ENCODE peak calls at places on chromosomes 13 and 19, in four cellular contexts. Y is SK-N-SH, G is GM23338, J is breast epithelium. L is an unnamed sample.

GRCh38 chr13:111152836-111153235 is 37.7 kb downstream of the ARHGEF7 start:
- DNase-seq in Y (peak), G (peak), J (no peak), L (no peak)

GRCh38 chr19:7395793-7396192 is 47.1 kb downstream of the ARHGEF18 start:
- DNase-seq in Y (no peak), G (no peak), J (no peak), L (no peak)

GRCh38 chr13:30346159-30346788 is 38.9 kb upstream of the KATNAL1 start:
- DNase-seq in Y (no peak), G (no peak), J (no peak), L (no peak)

GRCh38 chr19:53394522-53394973 is 401 bp upstream of the ZNF765 start:
- DNase-seq in Y (peak), G (peak), J (peak), L (peak)

GRCh38 chr13:84400711-84401110 is 518.4 kb upstream of the SLITRK1 start:
- DNase-seq in Y (no peak), G (no peak), J (no peak), L (no peak)

GRCh38 chr19:12767666-12768065 is 7.7 kb downstream of the HOOK2 start:
- DNase-seq in Y (no peak), G (no peak), J (no peak), L (no peak)

GRCh38 chr19:51029718-51030117 is 3.3 kb upstream of the KLK11 start:
- DNase-seq in Y (peak), G (peak), J (no peak), L (no peak)

GRCh38 chr13:110635405-110636002 is 20.2 kb downstream of the NAXD start:
- DNase-seq in Y (no peak), G (no peak), J (no peak), L (no peak)

GRCh38 chr19:47790398-47790814 is 11.9 kb downstream of the SELENOW start:
- DNase-seq in Y (peak), G (peak), J (peak), L (peak)

GRCh38 chr19:48418317-48419064 is 25.0 kb downstream of the GRIN2D start:
- DNase-seq in Y (no peak), G (peak), J (no peak), L (no peak)

GRCh38 chr19:15240539-15240938 is 8.3 kb upstream of the EPHX3 start:
- DNase-seq in Y (no peak), G (no peak), J (no peak), L (no peak)
- TF ChIP-seq POLR2AphosphoS5 in Y (no peak), G (no peak), J (no peak), L (no peak)

DNA sequence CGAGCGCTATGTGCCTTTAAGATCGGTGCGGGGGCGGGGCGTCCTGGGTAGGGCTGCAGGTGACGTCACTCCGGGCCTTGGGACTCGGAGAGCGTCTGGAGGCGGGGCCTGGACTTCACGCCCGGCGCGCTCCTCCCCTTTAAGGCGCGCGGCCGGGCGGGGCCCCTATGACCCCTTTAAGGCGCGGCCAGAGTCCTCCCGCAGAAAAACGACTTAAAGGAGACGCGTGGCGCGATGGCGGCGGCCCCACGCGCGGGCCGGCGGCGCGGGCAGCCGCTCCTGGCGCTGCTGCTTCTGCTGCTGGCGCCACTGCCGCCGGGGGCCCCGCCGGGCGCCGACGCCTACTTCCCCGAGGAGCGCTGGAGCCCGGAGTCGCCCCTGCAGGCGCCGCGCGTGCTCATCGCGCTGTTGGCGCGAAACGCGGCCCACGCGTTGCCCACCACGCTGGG is at the start of gene COLGALT1:
- DNase-seq in Y (peak), G (peak), J (peak), L (peak)
- TF ChIP-seq POLR2AphosphoS5 in Y (peak), G (peak), J (no peak), L (peak)

DNA sequence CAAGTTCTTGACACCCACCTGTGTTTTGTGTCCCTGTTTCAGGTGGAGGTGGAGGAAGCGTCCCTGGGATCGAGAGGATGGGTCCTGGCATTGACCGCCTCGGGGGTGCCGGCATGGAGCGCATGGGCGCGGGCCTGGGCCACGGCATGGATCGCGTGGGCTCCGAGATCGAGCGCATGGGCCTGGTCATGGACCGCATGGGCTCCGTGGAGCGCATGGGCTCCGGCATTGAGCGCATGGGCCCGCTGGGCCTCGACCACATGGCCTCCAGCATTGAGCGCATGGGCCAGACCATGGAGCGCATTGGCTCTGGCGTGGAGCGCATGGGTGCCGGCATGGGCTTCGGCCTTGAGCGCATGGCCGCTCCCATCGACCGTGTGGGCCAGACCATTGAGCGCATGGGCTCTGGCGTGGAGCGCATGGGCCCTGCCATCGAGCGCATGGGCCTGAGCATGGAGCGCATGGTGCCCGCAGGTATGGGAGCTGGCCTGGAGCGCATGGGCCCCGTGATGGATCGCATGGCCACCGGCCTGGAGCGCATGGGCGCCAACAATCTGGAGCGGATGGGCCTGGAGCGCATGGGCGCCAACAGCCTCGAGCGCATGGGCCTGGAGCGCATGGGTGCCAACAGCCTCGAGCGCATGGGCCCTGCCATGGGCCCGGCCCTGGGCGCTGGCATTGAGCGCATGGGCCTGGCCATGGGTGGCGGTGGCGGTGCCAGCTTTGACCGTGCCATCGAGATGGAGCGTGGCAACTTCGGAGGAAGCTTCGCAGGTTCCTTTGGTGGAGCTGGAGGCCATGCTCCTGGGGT is 16.7 kb downstream of the PRAM1 start:
- DNase-seq in Y (no peak), G (no peak), J (no peak), L (no peak)
- TF ChIP-seq POLR2AphosphoS5 in Y (no peak), G (peak), J (no peak), L (no peak)

GRCh38 chr19:42151735-42152134 is 19.5 kb upstream of the POU2F2 start:
- DNase-seq in Y (peak), G (no peak), J (no peak), L (no peak)

GRCh38 chr19:42149447-42150202 is 17.4 kb upstream of the POU2F2 start:
- DNase-seq in Y (peak), G (peak), J (no peak), L (no peak)

GRCh38 chr19:42152285-42152684 is 20.0 kb upstream of the POU2F2 start:
- DNase-seq in Y (peak), G (no peak), J (no peak), L (no peak)

GRCh38 chr19:42150353-42150752 is 18.1 kb upstream of the POU2F2 start:
- DNase-seq in Y (peak), G (no peak), J (no peak), L (no peak)

DNA sequence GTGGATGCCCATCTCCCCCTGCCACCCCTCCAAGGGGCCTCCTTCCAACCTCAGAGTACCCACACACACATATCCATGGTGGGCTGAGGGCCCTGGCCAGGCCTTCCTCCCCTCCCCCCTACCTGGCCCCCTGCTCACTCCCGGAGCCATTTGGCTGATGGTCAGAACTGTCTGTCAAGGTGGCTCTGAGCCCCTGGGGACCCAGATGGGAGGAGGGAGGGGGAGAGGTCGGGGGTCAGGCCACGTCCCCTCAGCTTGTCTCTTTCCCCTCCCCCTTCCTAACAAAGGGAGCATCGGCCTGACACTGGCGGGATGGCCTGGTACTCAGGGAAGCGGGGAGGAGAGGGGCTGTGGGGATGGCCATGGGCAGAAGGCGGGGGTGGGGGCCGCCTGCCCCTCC is 18.7 kb upstream of the POU2F2 start:
- DNase-seq in Y (peak), G (peak), J (no peak), L (no peak)
- TF ChIP-seq POLR2AphosphoS5 in Y (no peak), G (no peak), J (no peak), L (no peak)

GRCh38 chr19:2981898-2982297 is 4.5 kb downstream of the TLE6 start:
- DNase-seq in Y (no peak), G (no peak), J (no peak), L (no peak)

GRCh38 chr19:2984196-2984490 is 6.8 kb downstream of the TLE6 start:
- DNase-seq in Y (no peak), G (no peak), J (no peak), L (no peak)

GRCh38 chr19:2982556-2982955 is 5.2 kb downstream of the TLE6 start:
- DNase-seq in Y (no peak), G (no peak), J (no peak), L (no peak)

GRCh38 chr19:2983351-2984195 is 6.2 kb downstream of the TLE6 start:
- DNase-seq in Y (peak), G (peak), J (no peak), L (no peak)

DNA sequence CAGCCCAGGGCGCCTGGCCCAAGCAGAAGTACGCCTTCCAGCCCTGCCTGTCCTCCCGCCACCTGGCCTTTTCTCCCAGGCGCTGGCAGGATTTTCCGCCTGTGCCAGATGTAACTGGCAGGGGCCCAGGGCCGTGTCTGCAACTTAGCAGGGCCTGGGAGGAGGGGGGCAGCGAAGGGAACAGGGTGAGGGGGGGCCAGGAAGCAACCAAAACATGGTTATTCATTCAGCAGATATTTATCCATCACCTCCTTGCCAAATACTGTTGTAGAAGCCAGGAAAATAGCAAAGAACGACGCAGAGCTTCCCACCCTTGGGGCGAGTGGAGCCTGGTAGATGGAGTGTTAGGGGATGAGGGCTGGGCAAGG is 5.6 kb downstream of the TLE6 start:
- DNase-seq in Y (peak), G (no peak), J (peak), L (peak)
- TF ChIP-seq POLR2AphosphoS5 in Y (peak), G (no peak), J (peak), L (peak)